ENCODE peak calls at places on chromosomes 12 and 14, in seven cellular contexts. Z is esophagus squamous epithelium, J is tibial artery, Q is mesenchymal stem cell, R is adrenal gland, X is heart right ventricle, P is tibial nerve. A is an unnamed sample. For H3K4me1, the result is how much of the 10 kb centered on the place peaks cover.

GRCh38 chr14:33509927-33510535 is 440.8 kb downstream of the EGLN3 start:
- DNase-seq in Z (no peak), J (no peak), Q (peak), R (peak), X (no peak), P (no peak), A (peak)

GRCh38 chr12:105166736-105167135 is 59.2 kb downstream of the WASHC4 start:
- DNase-seq in Z (no peak), J (no peak), Q (peak), R (no peak), X (no peak), P (no peak), A (no peak)

GRCh38 chr14:24808412-24808811 is 174.4 kb upstream of the GZMB start:
- DNase-seq in Z (no peak), J (no peak), Q (no peak), R (no peak), X (no peak), P (no peak), A (no peak)

GRCh38 chr12:40446385-40446784 is 221.6 kb downstream of the LRRK2 start:
- DNase-seq in Z (no peak), J (no peak), Q (peak), R (no peak), X (no peak), P (no peak), A (no peak)

GRCh38 chr14:71566276-71566675 is 366.0 kb upstream of the RGS6 start:
- DNase-seq in Z (no peak), J (no peak), Q (no peak), R (no peak), X (no peak), P (no peak), A (no peak)

GRCh38 chr12:111451649-111452129 is 46.0 kb downstream of the SH2B3 start:
- DNase-seq in Z (no peak), J (peak), Q (peak), R (peak), X (no peak), P (no peak), A (peak)

GRCh38 chr12:92138144-92138543 is 7.5 kb downstream of the BTG1 start:
- DNase-seq in Z (no peak), J (no peak), Q (peak), R (no peak), X (no peak), P (no peak), A (no peak)

GRCh38 chr14:104451474-104451873 is 128.1 kb upstream of the C14orf180 start:
- DNase-seq in Z (no peak), J (peak), Q (no peak), R (no peak), X (no peak), P (no peak), A (no peak)

GRCh38 chr12:29782285-29782820 is 1.4 kb downstream of the TMTC1 start:
- DNase-seq in Z (no peak), J (no peak), Q (peak), R (no peak), X (peak), P (no peak), A (peak)

GRCh38 chr12:130571089-130571488 is 145.0 kb downstream of the RIMBP2 start:
- DNase-seq in Z (no peak), J (no peak), Q (no peak), R (no peak), X (no peak), P (no peak), A (no peak)

GRCh38 chr14:94966344-94966743 is 191.0 kb downstream of the DICER1 start:
- DNase-seq in Z (no peak), J (no peak), Q (no peak), R (no peak), X (no peak), P (no peak), A (no peak)

GRCh38 chr14:90839889-90840266 is 23.6 kb upstream of the TTC7B start:
- DNase-seq in Z (no peak), J (peak), Q (no peak), R (no peak), X (no peak), P (no peak), A (peak)

GRCh38 chr12:6343518-6343917 is 1.6 kb upstream of the TNFRSF1A start:
- DNase-seq in Z (no peak), J (no peak), Q (no peak), R (no peak), X (no peak), P (no peak), A (no peak)

GRCh38 chr12:129868566-129868965 is 35.3 kb downstream of the TMEM132D start:
- DNase-seq in Z (no peak), J (no peak), Q (no peak), R (no peak), X (no peak), P (no peak), A (no peak)

GRCh38 chr12:47270782-47271664 is 191.3 kb upstream of the AMIGO2 start:
- DNase-seq in Z (no peak), J (no peak), Q (peak), R (no peak), X (no peak), P (no peak), A (no peak)

GRCh38 chr14:32319368-32320049 is 9.6 kb upstream of the AKAP6 start:
- DNase-seq in Z (no peak), J (no peak), Q (peak), R (no peak), X (no peak), P (no peak), A (no peak)

GRCh38 chr12:46153267-46153872 is 115.5 kb downstream of the SLC38A1 start:
- DNase-seq in Z (no peak), J (no peak), Q (peak), R (no peak), X (no peak), P (no peak), A (no peak)

GRCh38 chr12:91072931-91073330 is 15.1 kb upstream of the KERA start:
- DNase-seq in Z (no peak), J (no peak), Q (no peak), R (no peak), X (no peak), P (no peak), A (no peak)

GRCh38 chr12:114936148-114937099 is 252.4 kb upstream of the TBX3 start:
- DNase-seq in Z (no peak), J (no peak), Q (peak), R (no peak), X (no peak), P (no peak), A (no peak)

GRCh38 chr12:105671720-105672119 is 341.2 kb downstream of the C12orf75 start:
- DNase-seq in Z (no peak), J (no peak), Q (no peak), R (no peak), X (no peak), P (no peak), A (no peak)

GRCh38 chr14:22908601-22909000 is 10.3 kb downstream of the RBM23 start:
- DNase-seq in Z (no peak), J (no peak), Q (peak), R (no peak), X (no peak), P (no peak), A (no peak)

GRCh38 chr12:108079731-108080130 is 49.4 kb upstream of the WSCD2 start:
- DNase-seq in Z (no peak), J (no peak), Q (no peak), R (no peak), X (no peak), P (no peak), A (no peak)

GRCh38 chr14:102255401-102256190 is 49.4 kb downstream of the MOK start:
- DNase-seq in Z (no peak), J (no peak), Q (peak), R (no peak), X (no peak), P (no peak), A (no peak)

GRCh38 chr14:70073924-70074566 is 114.7 kb downstream of the SLC8A3 start:
- DNase-seq in Z (no peak), J (no peak), Q (peak), R (peak), X (no peak), P (no peak), A (no peak)

GRCh38 chr12:53324113-53324778 is 2.8 kb upstream of the AAAS start:
- DNase-seq in Z (no peak), J (no peak), Q (peak), R (no peak), X (no peak), P (no peak), A (peak)

GRCh38 chr12:121331268-121331667 is 20.9 kb downstream of the ANAPC5 start:
- DNase-seq in Z (no peak), J (no peak), Q (no peak), R (no peak), X (no peak), P (no peak), A (no peak)

GRCh38 chr12:121858662-121859572 is at the start of gene HPD:
- DNase-seq in Z (no peak), J (peak), Q (peak), R (peak), X (peak), P (peak), A (peak)

GRCh38 chr12:59940676-59941342 is 345.0 kb downstream of the SLC16A7 start:
- DNase-seq in Z (no peak), J (no peak), Q (no peak), R (no peak), X (no peak), P (no peak), A (no peak)

GRCh38 chr12:13661005-13661887 is 320.2 kb downstream of the GRIN2B start:
- DNase-seq in Z (no peak), J (no peak), Q (peak), R (peak), X (peak), P (peak), A (peak)

GRCh38 chr12:120941412-120941811 is 36.9 kb upstream of the HNF1A start:
- DNase-seq in Z (no peak), J (no peak), Q (no peak), R (no peak), X (no peak), P (no peak), A (no peak)

GRCh38 chr12:26869908-26870459 is 37.0 kb upstream of the ITPR2 start:
- DNase-seq in Z (no peak), J (no peak), Q (no peak), R (no peak), X (no peak), P (no peak), A (no peak)

GRCh38 chr12:16012086-16012485 is 101.0 kb downstream of the DERA start:
- DNase-seq in Z (no peak), J (no peak), Q (peak), R (peak), X (peak), P (no peak), A (peak)

GRCh38 chr12:22525426-22525825 is 18.9 kb downstream of the C2CD5 start:
- DNase-seq in Z (no peak), J (no peak), Q (no peak), R (no peak), X (no peak), P (no peak), A (no peak)

GRCh38 chr12:27578689-27579372 is 54.8 kb downstream of the PPFIBP1 start:
- DNase-seq in Z (no peak), J (no peak), Q (no peak), R (no peak), X (no peak), P (no peak), A (no peak)

GRCh38 chr14:23562822-23563472 is 4.6 kb downstream of the AP1G2 start:
- DNase-seq in Z (no peak), J (no peak), Q (peak), R (peak), X (no peak), P (no peak), A (no peak)

GRCh38 chr12:124547626-124548025 is 19.8 kb downstream of the NCOR2 start:
- DNase-seq in Z (no peak), J (no peak), Q (no peak), R (no peak), X (no peak), P (no peak), A (no peak)
- H3K4me1 ChIP-seq in Z (half or more), J (half or more), Q (half or more), R (half or more), X (half or more), P (half or more), A (under half)

DNA sequence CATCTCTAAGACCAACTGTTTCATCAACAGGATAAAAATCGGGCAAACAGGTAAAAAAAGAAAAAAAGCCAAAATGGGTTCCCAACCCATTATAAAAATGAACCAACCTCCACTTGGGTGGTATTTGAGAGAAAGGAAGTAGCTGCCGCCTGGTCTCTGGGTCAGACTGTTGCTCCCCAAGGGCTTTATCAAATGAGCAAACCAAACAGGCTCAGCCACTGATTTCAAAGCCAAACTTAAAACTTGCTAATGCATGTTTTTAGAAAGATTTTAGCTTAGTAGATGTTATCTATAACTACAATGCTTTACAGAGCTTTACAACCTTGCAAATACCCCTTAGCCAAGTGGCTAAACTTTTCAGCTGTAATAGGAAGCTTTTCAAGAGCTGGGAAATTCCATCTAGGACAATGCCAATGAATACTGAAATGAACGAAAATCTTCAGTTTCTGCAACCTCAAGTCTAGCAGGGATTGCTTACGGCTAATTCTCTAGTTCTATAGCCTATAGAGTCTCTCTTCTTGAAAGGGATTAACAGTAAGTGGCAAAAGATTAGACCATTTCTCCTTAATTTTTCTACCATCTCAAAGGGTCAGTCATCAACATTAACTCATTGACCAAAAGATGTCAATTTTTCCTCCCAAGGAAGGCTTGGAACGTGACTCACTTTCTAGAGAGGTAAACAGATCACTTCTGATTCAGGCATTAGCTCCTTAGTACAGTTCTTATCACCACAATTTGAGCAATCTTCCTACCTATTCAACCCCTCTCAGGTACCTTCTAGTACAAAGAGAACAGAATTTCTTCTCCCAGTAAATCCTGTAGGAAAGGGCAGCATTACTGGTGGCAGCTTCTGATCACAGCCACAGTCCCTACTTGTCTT is 4.2 kb downstream of the PPM1H start:
- DNase-seq in Z (no peak), J (no peak), Q (no peak), R (no peak), X (no peak), P (no peak), A (no peak)
- H3K4me1 ChIP-seq in Z (under half), J (under half), Q (under half), R (under half), X (under half), P (under half), A (under half)

GRCh38 chr14:43471595-43471994 is 1035.5 kb downstream of the FSCB start:
- DNase-seq in Z (no peak), J (no peak), Q (no peak), R (no peak), X (no peak), P (no peak), A (no peak)

GRCh38 chr14:43476822-43477221 is 1030.3 kb downstream of the FSCB start:
- DNase-seq in Z (no peak), J (no peak), Q (no peak), R (no peak), X (no peak), P (no peak), A (no peak)

GRCh38 chr14:43479751-43480150 is 1027.3 kb downstream of the FSCB start:
- DNase-seq in Z (no peak), J (no peak), Q (no peak), R (no peak), X (no peak), P (no peak), A (no peak)

GRCh38 chr14:43480961-43481360 is 1026.1 kb downstream of the FSCB start:
- DNase-seq in Z (no peak), J (no peak), Q (no peak), R (no peak), X (no peak), P (no peak), A (no peak)

GRCh38 chr14:43475762-43476161 is 1031.3 kb downstream of the FSCB start:
- DNase-seq in Z (no peak), J (no peak), Q (peak), R (no peak), X (no peak), P (no peak), A (no peak)
- H3K4me1 ChIP-seq in Z (under half), J (under half), Q (under half), R (under half), X (under half), P (under half), A (under half)

DNA sequence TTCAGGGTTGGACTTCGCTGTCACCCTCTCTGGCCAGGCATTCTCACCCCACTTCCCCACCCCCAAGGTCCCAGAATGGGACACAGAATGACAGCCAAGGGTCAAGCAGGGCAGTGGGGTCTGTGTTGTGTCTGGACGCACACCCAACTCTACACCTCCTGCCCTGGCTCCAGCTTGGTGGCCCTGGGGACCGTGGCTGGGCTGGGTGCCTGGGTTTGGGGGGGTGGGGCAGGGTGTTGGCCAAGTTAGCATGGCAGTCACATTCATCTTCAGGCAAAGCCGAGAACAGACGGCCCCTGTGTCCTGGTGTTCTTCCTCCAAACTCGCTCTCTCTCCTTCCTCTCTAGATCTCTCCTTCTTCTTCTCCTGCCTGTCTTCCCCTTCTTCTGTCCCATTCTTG is 5.6 kb downstream of the LRP1 start:
- DNase-seq in Z (no peak), J (peak), Q (no peak), R (no peak), X (no peak), P (no peak), A (peak)
- H3K4me1 ChIP-seq in Z (under half), J (half or more), Q (under half), R (half or more), X (half or more), P (half or more), A (under half)

A was measured in uterus.